ENCODE peak calls at places on chromosomes 13 and 19, in nine cellular contexts. One of them, this sample, is unnamed.

GRCh38 chr19:10712754-10713153 is 5.1 kb upstream of the DNM2 start:
- DNase-seq in type B pancreatic cell: no peak
- DNase-seq in anterior cingulate cortex: no peak
- DNase-seq in stimulated activated CD4-positive, alpha-beta T cell treated with anti-CD3 and anti-CD28 coated beads, Interleukin-1b, Interleukin-23, amount 100 ng/mL, for 1 hour: no peak
- DNase-seq in aorta: no peak
- DNase-seq in CD4-positive, alpha-beta T cell: no peak
- DNase-seq in mesothelial cell of epicardium: no peak
- DNase-seq in cortex of kidney: no peak
- DNase-seq in GM13976: no peak
- DNase-seq in this sample: no peak

GRCh38 chr13:51542358-51542972 is 41.8 kb upstream of the WDFY2 start:
- DNase-seq in stimulated activated CD4-positive, alpha-beta T cell treated with anti-CD3 and anti-CD28 coated beads, Interleukin-1b, Interleukin-23, amount 100 ng/mL, for 1 hour: no peak
- DNase-seq in type B pancreatic cell: no peak
- DNase-seq in aorta: no peak
- DNase-seq in anterior cingulate cortex: no peak
- DNase-seq in cortex of kidney: no peak
- DNase-seq in GM13976: no peak
- DNase-seq in mesothelial cell of epicardium: no peak
- DNase-seq in CD4-positive, alpha-beta T cell: no peak
- DNase-seq in this sample: no peak

GRCh38 chr13:28622286-28622685 is 36.6 kb upstream of the POMP start:
- DNase-seq in stimulated activated CD4-positive, alpha-beta T cell treated with anti-CD3 and anti-CD28 coated beads, Interleukin-1b, Interleukin-23, amount 100 ng/mL, for 1 hour: no peak
- DNase-seq in anterior cingulate cortex: peak
- DNase-seq in type B pancreatic cell: no peak
- DNase-seq in cortex of kidney: no peak
- DNase-seq in GM13976: no peak
- DNase-seq in aorta: peak
- DNase-seq in mesothelial cell of epicardium: no peak
- DNase-seq in CD4-positive, alpha-beta T cell: no peak
- DNase-seq in this sample: no peak

GRCh38 chr13:74325106-74325505 is 190.9 kb upstream of the KLF12 start:
- DNase-seq in anterior cingulate cortex: no peak
- DNase-seq in CD4-positive, alpha-beta T cell: no peak
- DNase-seq in mesothelial cell of epicardium: peak
- DNase-seq in cortex of kidney: no peak
- DNase-seq in aorta: no peak
- DNase-seq in stimulated activated CD4-positive, alpha-beta T cell treated with anti-CD3 and anti-CD28 coated beads, Interleukin-1b, Interleukin-23, amount 100 ng/mL, for 1 hour: no peak
- DNase-seq in GM13976: no peak
- DNase-seq in type B pancreatic cell: no peak
- DNase-seq in this sample: no peak

GRCh38 chr13:75135325-75135825 is 346.6 kb downstream of the TBC1D4 start:
- DNase-seq in GM13976: no peak
- DNase-seq in CD4-positive, alpha-beta T cell: no peak
- DNase-seq in anterior cingulate cortex: no peak
- DNase-seq in aorta: no peak
- DNase-seq in mesothelial cell of epicardium: no peak
- DNase-seq in type B pancreatic cell: no peak
- DNase-seq in stimulated activated CD4-positive, alpha-beta T cell treated with anti-CD3 and anti-CD28 coated beads, Interleukin-1b, Interleukin-23, amount 100 ng/mL, for 1 hour: no peak
- DNase-seq in cortex of kidney: no peak
- DNase-seq in this sample: no peak

GRCh38 chr13:26923824-26924605 is 163.4 kb upstream of the GPR12 start:
- DNase-seq in GM13976: no peak
- DNase-seq in aorta: no peak
- DNase-seq in cortex of kidney: no peak
- DNase-seq in CD4-positive, alpha-beta T cell: no peak
- DNase-seq in anterior cingulate cortex: no peak
- DNase-seq in stimulated activated CD4-positive, alpha-beta T cell treated with anti-CD3 and anti-CD28 coated beads, Interleukin-1b, Interleukin-23, amount 100 ng/mL, for 1 hour: no peak
- DNase-seq in type B pancreatic cell: no peak
- DNase-seq in mesothelial cell of epicardium: peak
- DNase-seq in this sample: no peak

GRCh38 chr19:5877427-5877826 is 7.1 kb upstream of the FUT5 start:
- DNase-seq in type B pancreatic cell: no peak
- DNase-seq in anterior cingulate cortex: no peak
- DNase-seq in stimulated activated CD4-positive, alpha-beta T cell treated with anti-CD3 and anti-CD28 coated beads, Interleukin-1b, Interleukin-23, amount 100 ng/mL, for 1 hour: no peak
- DNase-seq in GM13976: no peak
- DNase-seq in cortex of kidney: no peak
- DNase-seq in mesothelial cell of epicardium: no peak
- DNase-seq in CD4-positive, alpha-beta T cell: no peak
- DNase-seq in aorta: no peak
- DNase-seq in this sample: no peak

GRCh38 chr19:44212250-44212864 is at the start of gene ZNF227:
- DNase-seq in mesothelial cell of epicardium: peak
- DNase-seq in cortex of kidney: peak
- DNase-seq in stimulated activated CD4-positive, alpha-beta T cell treated with anti-CD3 and anti-CD28 coated beads, Interleukin-1b, Interleukin-23, amount 100 ng/mL, for 1 hour: peak
- DNase-seq in anterior cingulate cortex: peak
- DNase-seq in GM13976: peak
- DNase-seq in aorta: peak
- DNase-seq in CD4-positive, alpha-beta T cell: peak
- DNase-seq in type B pancreatic cell: peak
- DNase-seq in this sample: peak

GRCh38 chr13:69580255-69580654 is 527.4 kb upstream of the ATXN8OS start:
- DNase-seq in stimulated activated CD4-positive, alpha-beta T cell treated with anti-CD3 and anti-CD28 coated beads, Interleukin-1b, Interleukin-23, amount 100 ng/mL, for 1 hour: no peak
- DNase-seq in mesothelial cell of epicardium: no peak
- DNase-seq in anterior cingulate cortex: no peak
- DNase-seq in aorta: no peak
- DNase-seq in cortex of kidney: no peak
- DNase-seq in CD4-positive, alpha-beta T cell: no peak
- DNase-seq in type B pancreatic cell: no peak
- DNase-seq in GM13976: no peak
- DNase-seq in this sample: no peak

GRCh38 chr13:110644892-110645521 is 29.7 kb downstream of the NAXD start:
- DNase-seq in stimulated activated CD4-positive, alpha-beta T cell treated with anti-CD3 and anti-CD28 coated beads, Interleukin-1b, Interleukin-23, amount 100 ng/mL, for 1 hour: no peak
- DNase-seq in aorta: peak
- DNase-seq in type B pancreatic cell: no peak
- DNase-seq in mesothelial cell of epicardium: peak
- DNase-seq in anterior cingulate cortex: peak
- DNase-seq in GM13976: peak
- DNase-seq in CD4-positive, alpha-beta T cell: peak
- DNase-seq in cortex of kidney: no peak
- DNase-seq in this sample: peak

GRCh38 chr13:66205807-66206206 is 1024.3 kb downstream of the PCDH9 start:
- DNase-seq in CD4-positive, alpha-beta T cell: no peak
- DNase-seq in anterior cingulate cortex: no peak
- DNase-seq in mesothelial cell of epicardium: no peak
- DNase-seq in cortex of kidney: no peak
- DNase-seq in type B pancreatic cell: no peak
- DNase-seq in stimulated activated CD4-positive, alpha-beta T cell treated with anti-CD3 and anti-CD28 coated beads, Interleukin-1b, Interleukin-23, amount 100 ng/mL, for 1 hour: no peak
- DNase-seq in aorta: no peak
- DNase-seq in GM13976: no peak
- DNase-seq in this sample: no peak

GRCh38 chr13:21116141-21116540 is 54.8 kb upstream of the LATS2 start:
- DNase-seq in cortex of kidney: no peak
- DNase-seq in stimulated activated CD4-positive, alpha-beta T cell treated with anti-CD3 and anti-CD28 coated beads, Interleukin-1b, Interleukin-23, amount 100 ng/mL, for 1 hour: no peak
- DNase-seq in GM13976: no peak
- DNase-seq in mesothelial cell of epicardium: no peak
- DNase-seq in anterior cingulate cortex: no peak
- DNase-seq in aorta: no peak
- DNase-seq in type B pancreatic cell: no peak
- DNase-seq in CD4-positive, alpha-beta T cell: no peak
- DNase-seq in this sample: no peak

GRCh38 chr19:55464669-55465068 is at the start of gene C19orf85:
- DNase-seq in cortex of kidney: no peak
- DNase-seq in anterior cingulate cortex: no peak
- DNase-seq in mesothelial cell of epicardium: no peak
- DNase-seq in GM13976: no peak
- DNase-seq in type B pancreatic cell: no peak
- DNase-seq in stimulated activated CD4-positive, alpha-beta T cell treated with anti-CD3 and anti-CD28 coated beads, Interleukin-1b, Interleukin-23, amount 100 ng/mL, for 1 hour: no peak
- DNase-seq in aorta: no peak
- DNase-seq in CD4-positive, alpha-beta T cell: no peak
- DNase-seq in this sample: no peak

GRCh38 chr19:54432144-54432738 is 16.8 kb upstream of the LENG8 start:
- DNase-seq in aorta: no peak
- DNase-seq in GM13976: no peak
- DNase-seq in stimulated activated CD4-positive, alpha-beta T cell treated with anti-CD3 and anti-CD28 coated beads, Interleukin-1b, Interleukin-23, amount 100 ng/mL, for 1 hour: no peak
- DNase-seq in mesothelial cell of epicardium: no peak
- DNase-seq in CD4-positive, alpha-beta T cell: no peak
- DNase-seq in cortex of kidney: no peak
- DNase-seq in anterior cingulate cortex: no peak
- DNase-seq in type B pancreatic cell: no peak
- DNase-seq in this sample: no peak

GRCh38 chr19:48887861-48888612 is 10.5 kb downstream of the TULP2 start:
- DNase-seq in anterior cingulate cortex: no peak
- DNase-seq in mesothelial cell of epicardium: no peak
- DNase-seq in stimulated activated CD4-positive, alpha-beta T cell treated with anti-CD3 and anti-CD28 coated beads, Interleukin-1b, Interleukin-23, amount 100 ng/mL, for 1 hour: no peak
- DNase-seq in CD4-positive, alpha-beta T cell: no peak
- DNase-seq in type B pancreatic cell: no peak
- DNase-seq in GM13976: no peak
- DNase-seq in aorta: no peak
- DNase-seq in cortex of kidney: no peak
- DNase-seq in this sample: no peak

GRCh38 chr13:49494645-49495044 is 1.1 kb upstream of the PHF11 start:
- DNase-seq in CD4-positive, alpha-beta T cell: no peak
- DNase-seq in cortex of kidney: no peak
- DNase-seq in aorta: no peak
- DNase-seq in type B pancreatic cell: no peak
- DNase-seq in anterior cingulate cortex: no peak
- DNase-seq in GM13976: no peak
- DNase-seq in stimulated activated CD4-positive, alpha-beta T cell treated with anti-CD3 and anti-CD28 coated beads, Interleukin-1b, Interleukin-23, amount 100 ng/mL, for 1 hour: no peak
- DNase-seq in mesothelial cell of epicardium: no peak
- DNase-seq in this sample: no peak

GRCh38 chr13:78201411-78201810 is 282.8 kb upstream of the EDNRB start:
- DNase-seq in CD4-positive, alpha-beta T cell: no peak
- DNase-seq in stimulated activated CD4-positive, alpha-beta T cell treated with anti-CD3 and anti-CD28 coated beads, Interleukin-1b, Interleukin-23, amount 100 ng/mL, for 1 hour: no peak
- DNase-seq in anterior cingulate cortex: no peak
- DNase-seq in mesothelial cell of epicardium: no peak
- DNase-seq in cortex of kidney: no peak
- DNase-seq in GM13976: peak
- DNase-seq in aorta: no peak
- DNase-seq in type B pancreatic cell: no peak
- DNase-seq in this sample: no peak

GRCh38 chr13:27455331-27455855 is 5.0 kb upstream of the MTIF3 start:
- DNase-seq in CD4-positive, alpha-beta T cell: no peak
- DNase-seq in mesothelial cell of epicardium: no peak
- DNase-seq in type B pancreatic cell: no peak
- DNase-seq in anterior cingulate cortex: no peak
- DNase-seq in stimulated activated CD4-positive, alpha-beta T cell treated with anti-CD3 and anti-CD28 coated beads, Interleukin-1b, Interleukin-23, amount 100 ng/mL, for 1 hour: no peak
- DNase-seq in aorta: no peak
- DNase-seq in GM13976: peak
- DNase-seq in cortex of kidney: no peak
- DNase-seq in this sample: no peak

GRCh38 chr19:50796128-50796633 is 6.0 kb downstream of the ACP4 start:
- DNase-seq in CD4-positive, alpha-beta T cell: no peak
- DNase-seq in stimulated activated CD4-positive, alpha-beta T cell treated with anti-CD3 and anti-CD28 coated beads, Interleukin-1b, Interleukin-23, amount 100 ng/mL, for 1 hour: no peak
- DNase-seq in type B pancreatic cell: no peak
- DNase-seq in GM13976: peak
- DNase-seq in aorta: no peak
- DNase-seq in anterior cingulate cortex: no peak
- DNase-seq in cortex of kidney: no peak
- DNase-seq in mesothelial cell of epicardium: no peak
- DNase-seq in this sample: no peak

GRCh38 chr13:100584901-100585300 is 3.7 kb downstream of the GGACT start:
- DNase-seq in mesothelial cell of epicardium: no peak
- DNase-seq in type B pancreatic cell: no peak
- DNase-seq in cortex of kidney: no peak
- DNase-seq in aorta: no peak
- DNase-seq in CD4-positive, alpha-beta T cell: no peak
- DNase-seq in GM13976: no peak
- DNase-seq in anterior cingulate cortex: no peak
- DNase-seq in stimulated activated CD4-positive, alpha-beta T cell treated with anti-CD3 and anti-CD28 coated beads, Interleukin-1b, Interleukin-23, amount 100 ng/mL, for 1 hour: no peak
- DNase-seq in this sample: peak

This sample was measured in activated naive CD8-positive, alpha-beta T cell treated with anti-CD3 and anti-CD28 coated beads for 36 hours.